ENCODE peak calls at places on chromosomes 3 and 15, in six cellular contexts. One of them, this sample, is unnamed. For H3K27me3, the result is how much of the 10 kb centered on the place peaks cover.

GRCh38 chr3:111032677-111033076 is 38.9 kb upstream of the NECTIN3 start:
- DNase-seq in tibial nerve: no peak
- DNase-seq in HCT116: no peak
- DNase-seq in ascending aorta: no peak
- DNase-seq in endodermal cell: no peak
- DNase-seq in MG63: no peak
- DNase-seq in this sample: no peak

GRCh38 chr3:86733257-86733656 is 257.7 kb downstream of the VGLL3 start:
- DNase-seq in tibial nerve: no peak
- DNase-seq in HCT116: no peak
- DNase-seq in ascending aorta: no peak
- DNase-seq in endodermal cell: no peak
- DNase-seq in MG63: no peak
- DNase-seq in this sample: no peak

GRCh38 chr15:69668963-69669362 is 216.3 kb downstream of the RPLP1 start:
- DNase-seq in tibial nerve: no peak
- DNase-seq in HCT116: no peak
- DNase-seq in ascending aorta: peak
- DNase-seq in endodermal cell: no peak
- DNase-seq in MG63: no peak
- DNase-seq in this sample: no peak

GRCh38 chr15:43103939-43104338 is 1.9 kb downstream of the UBR1 start:
- DNase-seq in tibial nerve: no peak
- DNase-seq in HCT116: no peak
- DNase-seq in ascending aorta: no peak
- DNase-seq in endodermal cell: no peak
- DNase-seq in MG63: no peak
- DNase-seq in this sample: no peak

GRCh38 chr3:45677841-45678240 is 11.4 kb upstream of the SACM1L start:
- DNase-seq in tibial nerve: no peak
- DNase-seq in HCT116: no peak
- DNase-seq in ascending aorta: no peak
- DNase-seq in endodermal cell: no peak
- DNase-seq in MG63: no peak
- DNase-seq in this sample: no peak

GRCh38 chr15:68158046-68158628 is 47.0 kb downstream of the CALML4 start:
- DNase-seq in tibial nerve: no peak
- DNase-seq in HCT116: no peak
- DNase-seq in ascending aorta: no peak
- DNase-seq in endodermal cell: no peak
- DNase-seq in MG63: no peak
- DNase-seq in this sample: no peak

GRCh38 chr3:115397433-115397832 is 225.9 kb upstream of the GAP43 start:
- DNase-seq in tibial nerve: no peak
- DNase-seq in HCT116: no peak
- DNase-seq in ascending aorta: no peak
- DNase-seq in endodermal cell: no peak
- DNase-seq in MG63: no peak
- DNase-seq in this sample: no peak

GRCh38 chr3:135192929-135193328 is 397.9 kb downstream of the EPHB1 start:
- DNase-seq in tibial nerve: no peak
- DNase-seq in HCT116: no peak
- DNase-seq in ascending aorta: no peak
- DNase-seq in endodermal cell: no peak
- DNase-seq in MG63: peak
- DNase-seq in this sample: peak

GRCh38 chr15:91965501-91966180 is 112.1 kb downstream of the SLCO3A1 start:
- DNase-seq in tibial nerve: no peak
- DNase-seq in HCT116: peak
- DNase-seq in ascending aorta: peak
- DNase-seq in endodermal cell: no peak
- DNase-seq in MG63: peak
- DNase-seq in this sample: no peak

GRCh38 chr15:99303881-99304280 is 52.6 kb downstream of the LRRC28 start:
- DNase-seq in tibial nerve: no peak
- DNase-seq in HCT116: no peak
- DNase-seq in ascending aorta: no peak
- DNase-seq in endodermal cell: no peak
- DNase-seq in MG63: no peak
- DNase-seq in this sample: no peak

GRCh38 chr3:61928020-61928419 is 366.6 kb downstream of the PTPRG start:
- DNase-seq in tibial nerve: no peak
- DNase-seq in HCT116: no peak
- DNase-seq in ascending aorta: no peak
- DNase-seq in endodermal cell: peak
- DNase-seq in MG63: no peak
- DNase-seq in this sample: no peak

GRCh38 chr3:155743616-155744015 is 1.3 kb downstream of the PLCH1 start:
- DNase-seq in tibial nerve: no peak
- DNase-seq in HCT116: no peak
- DNase-seq in ascending aorta: no peak
- DNase-seq in endodermal cell: no peak
- DNase-seq in MG63: no peak
- DNase-seq in this sample: no peak

GRCh38 chr15:72944565-72944964 is 107.7 kb upstream of the NEO1 start:
- DNase-seq in tibial nerve: no peak
- DNase-seq in HCT116: no peak
- DNase-seq in ascending aorta: no peak
- DNase-seq in endodermal cell: no peak
- DNase-seq in MG63: no peak
- DNase-seq in this sample: no peak

GRCh38 chr15:32828507-32829186 is 110.8 kb downstream of the GREM1 start:
- DNase-seq in tibial nerve: no peak
- DNase-seq in HCT116: no peak
- DNase-seq in ascending aorta: no peak
- DNase-seq in endodermal cell: no peak
- DNase-seq in MG63: no peak
- DNase-seq in this sample: no peak

GRCh38 chr3:138916824-138917223 is 30.1 kb downstream of the FOXL2 start:
- DNase-seq in tibial nerve: no peak
- DNase-seq in HCT116: no peak
- DNase-seq in ascending aorta: no peak
- DNase-seq in endodermal cell: no peak
- DNase-seq in MG63: peak
- DNase-seq in this sample: no peak

GRCh38 chr15:57654136-57654845 is 52.2 kb upstream of the POLR2M start:
- DNase-seq in tibial nerve: no peak
- DNase-seq in HCT116: no peak
- DNase-seq in ascending aorta: no peak
- DNase-seq in endodermal cell: no peak
- DNase-seq in MG63: no peak
- DNase-seq in this sample: no peak

GRCh38 chr3:14847613-14848541 is 29.1 kb downstream of the FGD5 start:
- DNase-seq in tibial nerve: no peak
- DNase-seq in HCT116: peak
- DNase-seq in ascending aorta: no peak
- DNase-seq in endodermal cell: peak
- DNase-seq in MG63: peak
- DNase-seq in this sample: no peak

GRCh38 chr3:4749567-4750002 is 229.7 kb upstream of the BHLHE40 start:
- DNase-seq in tibial nerve: no peak
- DNase-seq in HCT116: no peak
- DNase-seq in ascending aorta: no peak
- DNase-seq in endodermal cell: no peak
- DNase-seq in MG63: no peak
- DNase-seq in this sample: no peak

GRCh38 chr3:128480278-128480677 is 12.7 kb downstream of the GATA2 start:
- DNase-seq in tibial nerve: no peak
- DNase-seq in HCT116: no peak
- DNase-seq in ascending aorta: no peak
- DNase-seq in endodermal cell: no peak
- DNase-seq in MG63: no peak
- DNase-seq in this sample: no peak

GRCh38 chr3:160709477-160710182 is 32.7 kb downstream of the ARL14 start:
- DNase-seq in tibial nerve: no peak
- DNase-seq in HCT116: no peak
- DNase-seq in ascending aorta: no peak
- DNase-seq in endodermal cell: no peak
- DNase-seq in MG63: no peak
- DNase-seq in this sample: no peak

GRCh38 chr3:87167634-87168456 is 59.3 kb upstream of the CHMP2B start:
- DNase-seq in tibial nerve: peak
- DNase-seq in HCT116: peak
- DNase-seq in ascending aorta: no peak
- DNase-seq in endodermal cell: peak
- DNase-seq in MG63: no peak
- DNase-seq in this sample: no peak

GRCh38 chr3:123733805-123734526 is 149.1 kb upstream of the HACD2 start:
- DNase-seq in tibial nerve: no peak
- DNase-seq in HCT116: no peak
- DNase-seq in ascending aorta: peak
- DNase-seq in endodermal cell: no peak
- DNase-seq in MG63: peak
- DNase-seq in this sample: no peak

GRCh38 chr15:67109141-67110034 is 44.0 kb downstream of the SMAD3 start:
- DNase-seq in tibial nerve: peak
- DNase-seq in HCT116: no peak
- DNase-seq in ascending aorta: peak
- DNase-seq in endodermal cell: no peak
- DNase-seq in MG63: peak
- DNase-seq in this sample: no peak

GRCh38 chr3:178568152-178568753 is 32.0 kb downstream of the KCNMB2 start:
- DNase-seq in tibial nerve: no peak
- DNase-seq in HCT116: no peak
- DNase-seq in ascending aorta: no peak
- DNase-seq in endodermal cell: no peak
- DNase-seq in MG63: peak
- DNase-seq in this sample: no peak

GRCh38 chr3:11288021-11288491 is 15.9 kb downstream of the ATG7 start:
- DNase-seq in tibial nerve: no peak
- DNase-seq in HCT116: no peak
- DNase-seq in ascending aorta: no peak
- DNase-seq in endodermal cell: no peak
- DNase-seq in MG63: peak
- DNase-seq in this sample: no peak

DNA sequence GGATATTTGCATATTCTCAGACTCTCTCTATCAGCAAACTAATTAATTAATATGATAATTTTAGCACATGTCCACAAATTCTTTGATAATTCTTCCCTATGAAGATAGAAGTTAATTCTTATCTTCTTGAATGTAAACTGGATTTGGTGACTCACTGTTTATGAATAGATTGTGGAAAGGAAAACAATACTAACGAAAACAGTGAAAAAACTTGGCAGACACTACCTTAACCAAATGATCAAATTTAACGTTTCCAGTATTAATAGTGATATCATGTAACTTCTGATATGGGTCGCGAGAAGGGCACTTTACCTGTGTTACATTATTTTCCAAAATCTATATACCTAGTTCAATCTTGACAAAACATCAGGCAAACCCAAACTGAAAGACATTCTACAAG is 401.0 kb downstream of the SI start:
- DNase-seq in tibial nerve: no peak
- DNase-seq in HCT116: no peak
- DNase-seq in ascending aorta: no peak
- DNase-seq in endodermal cell: no peak
- DNase-seq in MG63: no peak
- DNase-seq in this sample: no peak
- H3K27me3 ChIP-seq in tibial nerve: under half
- H3K27me3 ChIP-seq in HCT116: under half
- H3K27me3 ChIP-seq in ascending aorta: under half
- H3K27me3 ChIP-seq in endodermal cell: under half
- H3K27me3 ChIP-seq in MG63: under half
- H3K27me3 ChIP-seq in this sample: under half

GRCh38 chr15:65399001-65399706 is 21.4 kb upstream of the IGDCC3 start:
- DNase-seq in tibial nerve: no peak
- DNase-seq in HCT116: no peak
- DNase-seq in ascending aorta: no peak
- DNase-seq in endodermal cell: no peak
- DNase-seq in MG63: no peak
- DNase-seq in this sample: no peak

GRCh38 chr15:65401607-65402240 is 21.0 kb downstream of the IGDCC4 start:
- DNase-seq in tibial nerve: no peak
- DNase-seq in HCT116: no peak
- DNase-seq in ascending aorta: no peak
- DNase-seq in endodermal cell: no peak
- DNase-seq in MG63: no peak
- DNase-seq in this sample: no peak

GRCh38 chr15:65402971-65403370 is 19.8 kb downstream of the IGDCC4 start:
- DNase-seq in tibial nerve: no peak
- DNase-seq in HCT116: no peak
- DNase-seq in ascending aorta: no peak
- DNase-seq in endodermal cell: no peak
- DNase-seq in MG63: no peak
- DNase-seq in this sample: no peak

GRCh38 chr15:65400760-65401606 is 21.8 kb downstream of the IGDCC4 start:
- DNase-seq in tibial nerve: peak
- DNase-seq in HCT116: peak
- DNase-seq in ascending aorta: no peak
- DNase-seq in endodermal cell: peak
- DNase-seq in MG63: peak
- DNase-seq in this sample: no peak

DNA sequence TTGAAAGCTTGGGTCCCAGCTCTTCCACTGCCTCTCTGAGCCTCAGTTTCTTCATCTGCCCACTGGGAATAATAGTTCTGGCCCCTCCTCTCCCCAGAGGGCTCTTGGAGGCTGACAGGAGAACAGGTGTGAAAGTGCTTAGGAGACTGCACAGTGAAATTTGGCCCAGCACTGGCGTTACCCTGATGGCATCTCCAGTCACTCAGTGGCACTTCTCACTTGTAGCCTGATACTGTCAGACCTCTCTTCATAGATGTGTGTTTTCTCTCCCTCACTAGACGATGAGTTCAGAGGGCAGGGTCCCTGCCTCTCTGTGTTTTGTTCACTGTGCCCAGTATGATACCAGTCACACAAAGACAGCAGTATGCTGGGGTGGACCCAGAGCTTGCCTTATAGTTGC is 22.2 kb upstream of the IGDCC3 start:
- DNase-seq in tibial nerve: no peak
- DNase-seq in HCT116: no peak
- DNase-seq in ascending aorta: no peak
- DNase-seq in endodermal cell: no peak
- DNase-seq in MG63: no peak
- DNase-seq in this sample: no peak
- H3K27me3 ChIP-seq in tibial nerve: under half
- H3K27me3 ChIP-seq in HCT116: under half
- H3K27me3 ChIP-seq in ascending aorta: under half
- H3K27me3 ChIP-seq in endodermal cell: under half
- H3K27me3 ChIP-seq in MG63: under half
- H3K27me3 ChIP-seq in this sample: under half

GRCh38 chr3:27726240-27726639 is 4.1 kb upstream of the EOMES start:
- DNase-seq in tibial nerve: no peak
- DNase-seq in HCT116: no peak
- DNase-seq in ascending aorta: no peak
- DNase-seq in endodermal cell: no peak
- DNase-seq in MG63: no peak
- DNase-seq in this sample: no peak
- H3K27me3 ChIP-seq in tibial nerve: half or more
- H3K27me3 ChIP-seq in HCT116: under half
- H3K27me3 ChIP-seq in ascending aorta: half or more
- H3K27me3 ChIP-seq in endodermal cell: half or more
- H3K27me3 ChIP-seq in MG63: under half
- H3K27me3 ChIP-seq in this sample: under half

GRCh38 chr3:147408180-147409105 is 722 bp upstream of the ZIC1 start:
- DNase-seq in tibial nerve: no peak
- DNase-seq in HCT116: no peak
- DNase-seq in ascending aorta: no peak
- DNase-seq in endodermal cell: peak
- DNase-seq in MG63: peak
- DNase-seq in this sample: peak
- H3K27me3 ChIP-seq in tibial nerve: half or more
- H3K27me3 ChIP-seq in HCT116: under half
- H3K27me3 ChIP-seq in ascending aorta: half or more
- H3K27me3 ChIP-seq in endodermal cell: half or more
- H3K27me3 ChIP-seq in MG63: under half
- H3K27me3 ChIP-seq in this sample: under half